ENCODE peak calls at places on chromosome 6, in five cellular contexts. One of them, this sample, is unnamed. For H3K4me1, the result is how much of the 10 kb centered on the place peaks cover.

GRCh38 chr6:90719321-90720195 is 132.7 kb upstream of the MAP3K7 start:
- DNase-seq in aorta: no peak
- DNase-seq in upper lobe of right lung: no peak
- DNase-seq in left ventricle myocardium inferior: no peak
- DNase-seq in psoas muscle: no peak
- DNase-seq in this sample: no peak

GRCh38 chr6:17418281-17419188 is 25.1 kb downstream of the CAP2 start:
- DNase-seq in aorta: no peak
- DNase-seq in upper lobe of right lung: no peak
- DNase-seq in left ventricle myocardium inferior: no peak
- DNase-seq in psoas muscle: no peak
- DNase-seq in this sample: no peak

GRCh38 chr6:152184573-152185157 is 377.2 kb downstream of the ESR1 start:
- DNase-seq in aorta: no peak
- DNase-seq in upper lobe of right lung: no peak
- DNase-seq in left ventricle myocardium inferior: no peak
- DNase-seq in psoas muscle: no peak
- DNase-seq in this sample: no peak

GRCh38 chr6:15593798-15594197 is 69.0 kb downstream of the DTNBP1 start:
- DNase-seq in aorta: no peak
- DNase-seq in upper lobe of right lung: no peak
- DNase-seq in left ventricle myocardium inferior: no peak
- DNase-seq in psoas muscle: no peak
- DNase-seq in this sample: no peak

GRCh38 chr6:165832471-165832836 is 169.4 kb upstream of the PDE10A start:
- DNase-seq in aorta: no peak
- DNase-seq in upper lobe of right lung: no peak
- DNase-seq in left ventricle myocardium inferior: no peak
- DNase-seq in psoas muscle: no peak
- DNase-seq in this sample: no peak

GRCh38 chr6:22637781-22638180 is 68.4 kb downstream of the HDGFL1 start:
- DNase-seq in aorta: no peak
- DNase-seq in upper lobe of right lung: no peak
- DNase-seq in left ventricle myocardium inferior: no peak
- DNase-seq in psoas muscle: no peak
- DNase-seq in this sample: no peak

GRCh38 chr6:3355358-3356055 is 96.8 kb downstream of the PSMG4 start:
- DNase-seq in aorta: peak
- DNase-seq in upper lobe of right lung: no peak
- DNase-seq in left ventricle myocardium inferior: no peak
- DNase-seq in psoas muscle: peak
- DNase-seq in this sample: no peak

GRCh38 chr6:35311390-35312075 is 13.9 kb downstream of the DEF6 start:
- DNase-seq in aorta: no peak
- DNase-seq in upper lobe of right lung: no peak
- DNase-seq in left ventricle myocardium inferior: no peak
- DNase-seq in psoas muscle: no peak
- DNase-seq in this sample: no peak

GRCh38 chr6:16544521-16544920 is 216.7 kb downstream of the ATXN1 start:
- DNase-seq in aorta: no peak
- DNase-seq in upper lobe of right lung: no peak
- DNase-seq in left ventricle myocardium inferior: no peak
- DNase-seq in psoas muscle: no peak
- DNase-seq in this sample: no peak

GRCh38 chr6:121848523-121849255 is 413.2 kb downstream of the GJA1 start:
- DNase-seq in aorta: no peak
- DNase-seq in upper lobe of right lung: no peak
- DNase-seq in left ventricle myocardium inferior: no peak
- DNase-seq in psoas muscle: no peak
- DNase-seq in this sample: no peak

GRCh38 chr6:113306552-113307145 is 550.5 kb upstream of the MARCKS start:
- DNase-seq in aorta: peak
- DNase-seq in upper lobe of right lung: peak
- DNase-seq in left ventricle myocardium inferior: peak
- DNase-seq in psoas muscle: peak
- DNase-seq in this sample: peak

GRCh38 chr6:27864906-27865883 is 47.0 kb downstream of the OR2B2 start:
- DNase-seq in aorta: peak
- DNase-seq in upper lobe of right lung: peak
- DNase-seq in left ventricle myocardium inferior: peak
- DNase-seq in psoas muscle: peak
- DNase-seq in this sample: peak

GRCh38 chr6:134891633-134892032 is 58.3 kb downstream of the ALDH8A1 start:
- DNase-seq in aorta: no peak
- DNase-seq in upper lobe of right lung: no peak
- DNase-seq in left ventricle myocardium inferior: no peak
- DNase-seq in psoas muscle: no peak
- DNase-seq in this sample: peak

GRCh38 chr6:150033197-150033771 is 8.0 kb upstream of the RAET1L start:
- DNase-seq in aorta: no peak
- DNase-seq in upper lobe of right lung: no peak
- DNase-seq in left ventricle myocardium inferior: no peak
- DNase-seq in psoas muscle: no peak
- DNase-seq in this sample: no peak

DNA sequence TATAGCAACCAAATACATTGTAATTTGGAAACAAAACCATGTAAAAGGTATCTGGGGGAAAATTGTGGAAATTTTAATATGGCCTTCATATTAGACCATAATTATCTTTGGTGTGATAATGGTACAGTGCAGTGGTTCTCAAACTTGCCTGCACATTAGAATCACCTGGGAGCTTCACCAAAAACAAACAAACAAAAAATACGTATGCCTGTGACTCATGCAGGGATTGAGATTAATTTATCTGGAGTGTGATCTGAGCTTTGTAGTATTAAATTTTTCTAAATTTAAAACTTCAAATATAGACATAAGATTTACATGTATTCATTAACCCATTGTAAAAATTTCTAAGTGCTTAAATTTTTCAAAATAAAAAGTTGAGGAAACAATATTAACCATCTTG is 31.5 kb downstream of the ARHGAP18 start:
- DNase-seq in aorta: no peak
- DNase-seq in upper lobe of right lung: no peak
- DNase-seq in left ventricle myocardium inferior: no peak
- DNase-seq in psoas muscle: no peak
- DNase-seq in this sample: no peak
- H3K4me1 ChIP-seq in aorta: under half
- H3K4me1 ChIP-seq in upper lobe of right lung: under half
- H3K4me1 ChIP-seq in left ventricle myocardium inferior: under half
- H3K4me1 ChIP-seq in psoas muscle: half or more
- H3K4me1 ChIP-seq in this sample: under half

GRCh38 chr6:142266060-142266459 is 35.7 kb upstream of the ADGRG6 start:
- DNase-seq in aorta: no peak
- DNase-seq in upper lobe of right lung: no peak
- DNase-seq in left ventricle myocardium inferior: no peak
- DNase-seq in psoas muscle: no peak
- DNase-seq in this sample: no peak
- H3K4me1 ChIP-seq in aorta: under half
- H3K4me1 ChIP-seq in upper lobe of right lung: under half
- H3K4me1 ChIP-seq in left ventricle myocardium inferior: under half
- H3K4me1 ChIP-seq in psoas muscle: under half
- H3K4me1 ChIP-seq in this sample: under half

DNA sequence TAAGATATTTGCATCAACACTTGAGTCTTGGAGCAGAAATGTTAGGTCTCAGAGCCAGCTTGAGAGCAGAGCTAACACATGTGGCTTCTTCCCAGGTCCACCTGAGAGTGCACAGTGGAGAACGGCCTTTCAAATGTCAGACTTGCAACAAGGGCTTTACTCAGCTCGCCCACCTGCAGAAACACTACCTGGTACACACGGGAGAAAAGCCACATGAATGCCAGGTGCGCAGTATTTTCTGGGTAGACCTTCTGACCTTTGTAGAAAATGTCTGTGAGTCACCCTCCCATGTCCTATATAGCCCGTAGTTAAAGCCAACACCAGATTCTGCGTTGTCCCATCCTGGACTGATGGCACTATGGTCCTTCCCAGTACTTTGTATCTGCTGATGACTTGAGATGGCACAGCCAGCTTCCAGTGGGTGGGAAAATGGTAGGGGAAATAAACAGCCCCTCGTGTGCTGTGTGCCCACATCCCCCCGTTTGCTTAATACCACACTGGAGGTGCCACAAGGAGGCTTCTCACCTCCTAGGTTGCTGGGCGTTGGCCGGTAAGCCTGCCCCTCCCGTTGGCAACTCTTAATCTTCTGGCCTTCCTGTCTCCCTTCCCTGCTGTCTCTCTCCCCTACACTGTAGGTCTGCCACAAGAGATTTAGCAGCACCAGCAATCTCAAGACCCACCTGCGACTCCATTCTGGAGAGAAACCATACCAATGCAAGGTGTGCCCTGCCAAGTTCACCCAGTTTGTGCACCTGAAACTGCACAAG is 20.3 kb downstream of the PRDM1 start:
- DNase-seq in aorta: no peak
- DNase-seq in upper lobe of right lung: no peak
- DNase-seq in left ventricle myocardium inferior: no peak
- DNase-seq in psoas muscle: no peak
- DNase-seq in this sample: no peak
- H3K4me1 ChIP-seq in aorta: under half
- H3K4me1 ChIP-seq in upper lobe of right lung: under half
- H3K4me1 ChIP-seq in left ventricle myocardium inferior: under half
- H3K4me1 ChIP-seq in psoas muscle: under half
- H3K4me1 ChIP-seq in this sample: under half

GRCh38 chr6:136464874-136465273 is 85.3 kb downstream of the MAP7 start:
- DNase-seq in aorta: no peak
- DNase-seq in upper lobe of right lung: no peak
- DNase-seq in left ventricle myocardium inferior: no peak
- DNase-seq in psoas muscle: no peak
- DNase-seq in this sample: no peak
- H3K4me1 ChIP-seq in aorta: under half
- H3K4me1 ChIP-seq in upper lobe of right lung: under half
- H3K4me1 ChIP-seq in left ventricle myocardium inferior: under half
- H3K4me1 ChIP-seq in psoas muscle: under half
- H3K4me1 ChIP-seq in this sample: under half

GRCh38 chr6:13445005-13445743 is 42.2 kb downstream of the GFOD1 start:
- DNase-seq in aorta: no peak
- DNase-seq in upper lobe of right lung: no peak
- DNase-seq in left ventricle myocardium inferior: peak
- DNase-seq in psoas muscle: peak
- DNase-seq in this sample: peak

GRCh38 chr6:13446371-13446770 is 41.0 kb downstream of the GFOD1 start:
- DNase-seq in aorta: no peak
- DNase-seq in upper lobe of right lung: no peak
- DNase-seq in left ventricle myocardium inferior: no peak
- DNase-seq in psoas muscle: no peak
- DNase-seq in this sample: no peak

GRCh38 chr6:13450628-13451027 is 36.8 kb downstream of the GFOD1 start:
- DNase-seq in aorta: no peak
- DNase-seq in upper lobe of right lung: no peak
- DNase-seq in left ventricle myocardium inferior: no peak
- DNase-seq in psoas muscle: no peak
- DNase-seq in this sample: no peak

GRCh38 chr6:13445744-13446115 is 41.7 kb downstream of the GFOD1 start:
- DNase-seq in aorta: no peak
- DNase-seq in upper lobe of right lung: no peak
- DNase-seq in left ventricle myocardium inferior: no peak
- DNase-seq in psoas muscle: no peak
- DNase-seq in this sample: no peak

DNA sequence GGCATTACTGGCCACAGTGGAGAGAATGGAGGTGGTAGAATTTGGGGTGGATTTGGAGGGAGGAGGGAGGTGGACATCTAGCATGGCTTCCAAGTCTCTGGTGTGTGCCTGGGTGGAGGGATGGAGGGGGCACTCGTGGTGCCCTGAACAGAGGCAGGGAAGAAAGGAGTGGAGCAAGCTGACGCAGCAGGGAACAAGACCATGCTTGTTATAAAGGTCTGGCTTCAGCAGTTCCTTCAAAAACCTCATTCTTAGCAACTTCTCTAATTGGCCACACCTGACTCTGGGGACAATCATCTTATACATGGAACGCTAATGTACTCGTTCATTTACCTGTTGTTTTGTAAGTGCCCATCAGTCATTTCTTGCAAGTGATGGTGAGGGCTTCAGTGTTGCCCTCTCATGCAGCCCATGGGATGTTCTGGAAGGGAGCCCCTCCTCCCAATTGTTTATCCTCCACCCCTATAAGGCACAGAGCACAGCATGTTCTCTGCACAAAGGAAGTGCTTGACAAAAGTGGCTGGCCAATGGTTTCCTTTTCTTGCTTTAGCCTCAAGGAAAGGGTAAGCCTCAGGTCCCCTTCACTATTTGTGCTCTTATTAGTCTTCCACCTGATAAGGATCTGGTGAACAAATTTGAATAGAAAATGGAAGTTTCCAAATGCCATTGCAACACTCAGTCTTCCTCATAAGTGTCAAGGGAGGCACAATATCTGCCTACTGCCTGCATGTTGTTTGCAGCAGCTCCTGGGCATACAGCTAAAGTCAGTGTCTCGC is 39.3 kb downstream of the GFOD1 start:
- DNase-seq in aorta: no peak
- DNase-seq in upper lobe of right lung: no peak
- DNase-seq in left ventricle myocardium inferior: no peak
- DNase-seq in psoas muscle: no peak
- DNase-seq in this sample: no peak
- H3K4me1 ChIP-seq in aorta: under half
- H3K4me1 ChIP-seq in upper lobe of right lung: half or more
- H3K4me1 ChIP-seq in left ventricle myocardium inferior: half or more
- H3K4me1 ChIP-seq in psoas muscle: under half
- H3K4me1 ChIP-seq in this sample: under half

GRCh38 chr6:25966707-25967106 is 4.1 kb downstream of the TRIM38 start:
- DNase-seq in aorta: no peak
- DNase-seq in upper lobe of right lung: no peak
- DNase-seq in left ventricle myocardium inferior: no peak
- DNase-seq in psoas muscle: no peak
- DNase-seq in this sample: no peak

GRCh38 chr6:25962368-25963127 is at the start of gene TRIM38:
- DNase-seq in aorta: peak
- DNase-seq in upper lobe of right lung: no peak
- DNase-seq in left ventricle myocardium inferior: peak
- DNase-seq in psoas muscle: peak
- DNase-seq in this sample: peak

GRCh38 chr6:25961619-25962367 is 809 bp upstream of the TRIM38 start:
- DNase-seq in aorta: no peak
- DNase-seq in upper lobe of right lung: no peak
- DNase-seq in left ventricle myocardium inferior: no peak
- DNase-seq in psoas muscle: no peak
- DNase-seq in this sample: no peak

GRCh38 chr6:25960689-25961088 is 1.9 kb upstream of the TRIM38 start:
- DNase-seq in aorta: no peak
- DNase-seq in upper lobe of right lung: no peak
- DNase-seq in left ventricle myocardium inferior: no peak
- DNase-seq in psoas muscle: no peak
- DNase-seq in this sample: no peak

DNA sequence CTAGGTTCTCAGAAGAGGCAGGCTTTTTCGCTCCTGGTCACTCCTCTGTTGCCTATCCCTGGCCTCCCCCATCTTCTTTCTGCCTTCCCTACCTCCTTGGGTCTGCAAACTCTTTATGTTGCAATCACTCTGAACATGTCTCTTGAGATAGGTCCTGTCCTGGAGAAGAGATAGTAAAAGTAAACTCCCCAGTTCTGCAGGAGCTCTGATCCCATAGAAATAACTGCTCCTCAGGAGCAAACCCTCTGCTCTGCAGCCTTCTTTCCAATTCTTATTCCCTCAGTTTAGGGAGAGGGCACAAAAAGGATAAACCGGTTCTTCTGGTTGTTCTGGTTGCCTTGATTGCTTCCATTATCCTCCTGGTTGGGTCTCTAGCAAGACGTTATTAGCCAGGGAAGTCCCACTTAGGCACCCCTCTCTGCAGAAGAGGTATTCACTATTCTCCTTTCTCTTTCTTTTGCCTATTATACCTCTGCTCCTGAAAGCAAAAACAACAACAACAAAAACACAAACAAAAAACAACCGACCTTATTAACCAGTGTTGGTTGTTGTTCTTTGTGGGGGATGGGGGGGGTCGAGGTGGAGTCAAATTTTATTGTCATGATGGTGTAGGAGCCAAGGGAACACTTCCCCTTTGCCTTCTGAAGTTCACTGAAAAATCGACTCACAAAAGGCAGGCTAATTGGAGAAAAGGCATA is 973 bp downstream of the TRIM38 start:
- DNase-seq in aorta: no peak
- DNase-seq in upper lobe of right lung: no peak
- DNase-seq in left ventricle myocardium inferior: no peak
- DNase-seq in psoas muscle: no peak
- DNase-seq in this sample: no peak
- H3K4me1 ChIP-seq in aorta: under half
- H3K4me1 ChIP-seq in upper lobe of right lung: half or more
- H3K4me1 ChIP-seq in left ventricle myocardium inferior: half or more
- H3K4me1 ChIP-seq in psoas muscle: under half
- H3K4me1 ChIP-seq in this sample: under half

This sample was measured in right lobe of liver.